ENCODE peak calls at places on chromosomes 2 and 18, in five cellular contexts. L is substantia nigra; O is stimulated activated CD4-positive, alpha-beta T cell treated with anti-CD3 and anti-CD28 coated beads, TNF-alpha, amount 100 ng/mL, for 1 hour; S is KBM-7; K is A549. M is an unnamed sample.

GRCh38 chr2:163401481-163401880 is 334.3 kb downstream of the FIGN start:
- DNase-seq in S (no peak), O (no peak), K (no peak), L (no peak), M (peak)

GRCh38 chr2:47626664-47627063 is 156.3 kb upstream of the MSH6 start:
- DNase-seq in K (no peak), S (no peak), O (no peak), L (no peak), M (no peak)

GRCh38 chr2:105746177-105747080 is 1.7 kb downstream of the NCK2 start:
- DNase-seq in L (peak), S (peak), K (no peak), O (peak), M (peak)

GRCh38 chr2:187078297-187078696 is 229.3 kb upstream of the ZSWIM2 start:
- DNase-seq in S (no peak), O (no peak), K (no peak), L (no peak), M (peak)

GRCh38 chr2:28048341-28048740 is 157.8 kb downstream of the BABAM2 start:
- DNase-seq in L (no peak), K (no peak), O (no peak), S (no peak), M (no peak)

GRCh38 chr2:26587966-26588365 is 53.2 kb downstream of the CIB4 start:
- DNase-seq in K (no peak), O (no peak), L (no peak), S (no peak), M (no peak)

GRCh38 chr18:49565101-49565500 is 3.2 kb downstream of the LIPG start:
- DNase-seq in L (no peak), K (no peak), S (no peak), O (no peak), M (no peak)

GRCh38 chr2:51013870-51014526 is 17.9 kb downstream of the NRXN1 start:
- DNase-seq in S (no peak), O (no peak), K (no peak), L (no peak), M (no peak)

GRCh38 chr2:113285816-113286215 is 7.1 kb upstream of the PAX8 start:
- DNase-seq in O (no peak), S (no peak), L (no peak), K (no peak), M (no peak)

GRCh38 chr2:41972179-41972578 is 75.6 kb upstream of the PKDCC start:
- DNase-seq in S (no peak), K (no peak), O (no peak), L (no peak), M (no peak)

GRCh38 chr2:851078-851477 is 99.6 kb upstream of the SNTG2 start:
- DNase-seq in K (no peak), O (no peak), L (no peak), S (no peak), M (no peak)

GRCh38 chr2:240338274-240338673 is 97.2 kb upstream of the GPC1 start:
- DNase-seq in K (no peak), O (no peak), L (no peak), S (no peak), M (no peak)

GRCh38 chr2:59732861-59733603 is 820.4 kb downstream of the BCL11A start:
- DNase-seq in S (no peak), K (no peak), L (no peak), O (no peak), M (no peak)

GRCh38 chr2:37471994-37472393 is 127.6 kb downstream of the QPCT start:
- DNase-seq in L (no peak), O (no peak), K (no peak), S (no peak), M (peak)

GRCh38 chr2:231621051-231621879 is 28.6 kb downstream of the TEX44 start:
- DNase-seq in K (no peak), O (no peak), L (peak), S (no peak), M (no peak)

GRCh38 chr2:217279571-217279970 is 419.7 kb upstream of the TNP1 start:
- DNase-seq in S (no peak), K (no peak), O (no peak), L (no peak), M (peak)

GRCh38 chr2:1621501-1621900 is 122.8 kb downstream of the PXDN start:
- DNase-seq in L (no peak), O (no peak), S (no peak), K (no peak), M (no peak)

GRCh38 chr2:17781482-17781881 is 27.5 kb downstream of the GEN1 start:
- DNase-seq in S (no peak), L (no peak), O (no peak), K (no peak), M (no peak)

GRCh38 chr2:203783496-203784203 is 77.2 kb downstream of the CD28 start:
- DNase-seq in K (no peak), O (no peak), S (no peak), L (no peak), M (peak)

GRCh38 chr2:100588071-100588786 is 25.4 kb downstream of the PDCL3 start:
- DNase-seq in O (no peak), S (peak), K (no peak), L (no peak), M (peak)

GRCh38 chr2:176642074-176642473 is 372.8 kb downstream of the MTX2 start:
- DNase-seq in K (no peak), L (no peak), O (no peak), S (no peak), M (no peak)

GRCh38 chr2:118177318-118177717 is 89.0 kb downstream of the INSIG2 start:
- DNase-seq in L (no peak), S (no peak), K (no peak), O (no peak), M (no peak)

GRCh38 chr18:79980585-79980984 is 7.8 kb downstream of the TXNL4A start:
- DNase-seq in L (no peak), K (no peak), O (no peak), S (no peak), M (no peak)

GRCh38 chr2:120410487-120410886 is 64.6 kb downstream of the INHBB start:
- DNase-seq in L (no peak), S (no peak), O (no peak), K (no peak), M (no peak)

GRCh38 chr2:26778507-26778906 is 7.3 kb upstream of the CENPA start:
- DNase-seq in L (no peak), S (no peak), O (no peak), K (no peak), M (no peak)

GRCh38 chr2:6648656-6649247 is 217.0 kb downstream of the CMPK2 start:
- DNase-seq in L (no peak), O (no peak), K (no peak), S (no peak), M (no peak)

GRCh38 chr2:238498691-238499295 is 72.1 kb downstream of the ASB1 start:
- DNase-seq in L (no peak), K (no peak), S (no peak), O (no peak), M (no peak)

GRCh38 chr2:86017901-86018896 is 87.5 kb downstream of the POLR1A start:
- DNase-seq in K (peak), O (no peak), S (no peak), L (peak), M (no peak)

GRCh38 chr2:8435608-8436007 is 246.2 kb upstream of the ID2 start:
- DNase-seq in O (no peak), K (no peak), S (no peak), L (no peak), M (no peak)

GRCh38 chr2:175817200-175817599 is 184.9 kb downstream of the LNPK start:
- DNase-seq in L (no peak), K (no peak), O (no peak), S (no peak), M (no peak)

GRCh38 chr2:20663196-20664070 is 3.5 kb upstream of the GDF7 start:
- DNase-seq in L (no peak), K (no peak), S (no peak), O (no peak), M (no peak)

GRCh38 chr18:25050605-25051004 is 301.4 kb downstream of the ZNF521 start:
- DNase-seq in O (no peak), K (no peak), S (no peak), L (no peak), M (no peak)

GRCh38 chr2:33810046-33810835 is 211.1 kb upstream of the FAM98A start:
- DNase-seq in L (no peak), S (no peak), K (no peak), O (no peak), M (no peak)

GRCh38 chr2:214103199-214104001 is 307.5 kb upstream of the VWC2L start:
- DNase-seq in S (peak), K (no peak), O (no peak), L (no peak), M (no peak)

GRCh38 chr2:67641709-67642397 is 244.7 kb downstream of the ETAA1 start:
- DNase-seq in O (no peak), L (no peak), K (no peak), S (no peak), M (no peak)

GRCh38 chr2:9236867-9237266 is 30.3 kb downstream of the ASAP2 start:
- DNase-seq in L (no peak), K (no peak), S (no peak), O (no peak), M (no peak)